ENCODE peak calls at places on chromosomes 5 and 9, in nine cellular contexts. J is upper lobe of left lung, R is heart right ventricle, X is H9, P is colonic mucosa, A is spleen, W is fibroblast of lung, M is IMR-90, Z is gastrocnemius medialis. L is an unnamed sample.

GRCh38 chr9:14585730-14586473 is 107.3 kb downstream of the ZDHHC21 start:
- DNase-seq in J (no peak), R (no peak), X (no peak), P (no peak), A (no peak), W (no peak), M (no peak), Z (no peak), L (no peak)

GRCh38 chr5:59712836-59713487 is 180.6 kb downstream of the PDE4D start:
- DNase-seq in J (no peak), R (no peak), X (no peak), P (no peak), A (no peak), W (peak; percentile 37), M (no peak), Z (no peak), L (no peak)

GRCh38 chr5:10702911-10703491 is 58.0 kb downstream of the DAP start:
- DNase-seq in J (peak; percentile 16), R (no peak), X (no peak), P (no peak), A (no peak), W (peak; percentile 83), M (peak; percentile 80), Z (no peak), L (no peak)

GRCh38 chr5:38783011-38783551 is 62.7 kb upstream of the OSMR start:
- DNase-seq in J (no peak), R (peak; percentile 38), X (no peak), P (no peak), A (no peak), W (peak; percentile 100), M (peak; percentile 95), Z (peak; percentile 46), L (no peak)

GRCh38 chr5:15702102-15702501 is 202.1 kb downstream of the FBXL7 start:
- DNase-seq in J (no peak), R (no peak), X (no peak), P (no peak), A (no peak), W (peak; percentile 74), M (peak; percentile 54), Z (no peak), L (no peak)

GRCh38 chr9:96009690-96010477 is 134.4 kb downstream of the ERCC6L2 start:
- DNase-seq in J (no peak), R (no peak), X (no peak), P (no peak), A (no peak), W (peak; percentile 43), M (no peak), Z (no peak), L (no peak)

GRCh38 chr9:82726404-82727276 is 336.3 kb downstream of the RASEF start:
- DNase-seq in J (no peak), R (no peak), X (no peak), P (no peak), A (no peak), W (no peak), M (no peak), Z (no peak), L (no peak)

GRCh38 chr9:92564982-92565381 is 29.2 kb upstream of the ECM2 start:
- DNase-seq in J (no peak), R (no peak), X (no peak), P (no peak), A (no peak), W (peak; percentile 85), M (peak; percentile 47), Z (no peak), L (no peak)

GRCh38 chr5:1125030-1125357 is 13.1 kb upstream of the SLC12A7 start:
- DNase-seq in J (no peak), R (peak; percentile 87), X (no peak), P (no peak), A (no peak), W (peak; percentile 9), M (peak; percentile 50), Z (peak; percentile 63), L (no peak)

GRCh38 chr5:143582869-143583268 is 179.4 kb upstream of the NR3C1 start:
- DNase-seq in J (no peak), R (no peak), X (no peak), P (no peak), A (no peak), W (no peak), M (peak; percentile 83), Z (no peak), L (no peak)

GRCh38 chr9:19782005-19782404 is 6.8 kb downstream of the SLC24A2 start:
- DNase-seq in J (no peak), R (no peak), X (no peak), P (no peak), A (no peak), W (no peak), M (no peak), Z (no peak), L (no peak)

GRCh38 chr5:33261305-33261704 is 179.5 kb upstream of the TARS1 start:
- DNase-seq in J (no peak), R (no peak), X (no peak), P (no peak), A (no peak), W (peak; percentile 82), M (peak; percentile 89), Z (no peak), L (no peak)

GRCh38 chr5:115460476-115460875 is 84.1 kb downstream of the FEM1C start:
- DNase-seq in J (no peak), R (peak; percentile 81), X (no peak), P (no peak), A (no peak), W (peak; percentile 94), M (peak; percentile 92), Z (peak; percentile 76), L (peak; percentile 88)

GRCh38 chr5:142202282-142202681 is 93.7 kb downstream of the NDFIP1 start:
- DNase-seq in J (no peak), R (no peak), X (no peak), P (no peak), A (no peak), W (peak; percentile 87), M (peak; percentile 65), Z (no peak), L (no peak)

GRCh38 chr9:133786371-133786753 is 48.2 kb upstream of the SARDH start:
- DNase-seq in J (peak; percentile 60), R (no peak), X (no peak), P (no peak), A (peak; percentile 88), W (no peak), M (no peak), Z (no peak), L (no peak)

GRCh38 chr5:31815394-31815793 is 176.5 kb downstream of the PDZD2 start:
- DNase-seq in J (no peak), R (no peak), X (no peak), P (no peak), A (no peak), W (no peak), M (no peak), Z (no peak), L (no peak)

GRCh38 chr5:149069711-149070110 is 6.8 kb upstream of the SH3TC2 start:
- DNase-seq in J (no peak), R (peak; percentile 36), X (no peak), P (no peak), A (no peak), W (no peak), M (no peak), Z (no peak), L (no peak)

GRCh38 chr9:75146229-75146628 is 57.9 kb downstream of the OSTF1 start:
- DNase-seq in J (no peak), R (no peak), X (no peak), P (no peak), A (no peak), W (peak; percentile 64), M (peak; percentile 75), Z (no peak), L (no peak)

GRCh38 chr9:27430754-27431540 is 93.1 kb upstream of the IFNK start:
- DNase-seq in J (no peak), R (no peak), X (no peak), P (no peak), A (no peak), W (no peak), M (no peak), Z (no peak), L (no peak)

GRCh38 chr5:28809811-28810750 is 1771.7 kb upstream of the CDH9 start:
- DNase-seq in J (peak; percentile 79), R (no peak), X (no peak), P (no peak), A (peak; percentile 70), W (no peak), M (no peak), Z (no peak), L (no peak)

GRCh38 chr5:150488519-150489357 is 19.2 kb upstream of the NDST1 start:
- DNase-seq in J (no peak), R (peak; percentile 81), X (no peak), P (no peak), A (no peak), W (peak; percentile 87), M (peak; percentile 59), Z (peak; percentile 56), L (peak; percentile 62)

GRCh38 chr9:123320814-123321213 is 35.2 kb upstream of the CRB2 start:
- DNase-seq in J (no peak), R (no peak), X (no peak), P (no peak), A (no peak), W (no peak), M (no peak), Z (no peak), L (no peak)

GRCh38 chr5:135890296-135890695 is 5.3 kb downstream of the IL9 start:
- DNase-seq in J (no peak), R (no peak), X (no peak), P (no peak), A (no peak), W (no peak), M (no peak), Z (no peak), L (no peak)

GRCh38 chr5:130476325-130476724 is 572.1 kb downstream of the CHSY3 start:
- DNase-seq in J (no peak), R (no peak), X (no peak), P (no peak), A (no peak), W (peak; percentile 7), M (no peak), Z (no peak), L (no peak)
- H3K9me3 ChIP-seq in J (peaks cover 8% of the 10 kb centered on the region), R (no peaks in the 10 kb centered on the region), X (no peaks in the 10 kb centered on the region), P (no peaks in the 10 kb centered on the region), A (peaks cover 21% of the 10 kb centered on the region), W (no peaks in the 10 kb centered on the region), M (peaks cover 13% of the 10 kb centered on the region), Z (no peaks in the 10 kb centered on the region), L (peaks cover 14% of the 10 kb centered on the region)

GRCh38 chr5:181158869-181159268 is 11.5 kb downstream of the OR2V2 start:
- DNase-seq in J (no peak), R (no peak), X (no peak), P (no peak), A (no peak), W (no peak), M (no peak), Z (no peak), L (no peak)
- H3K27me3 ChIP-seq in J (no peaks in the 10 kb centered on the region), R (peaks cover 41% of the 10 kb centered on the region), X (no peaks in the 10 kb centered on the region), P (no peaks in the 10 kb centered on the region), A (no peaks in the 10 kb centered on the region), W (no peaks in the 10 kb centered on the region), M (peaks cover 4% of the 10 kb centered on the region), Z (no peaks in the 10 kb centered on the region), L (no peaks in the 10 kb centered on the region)

GRCh38 chr5:2133936-2134335 is 251.2 kb upstream of the IRX4 start:
- DNase-seq in J (no peak), R (no peak), X (peak; percentile 10), P (no peak), A (no peak), W (no peak), M (no peak), Z (no peak), L (no peak)
- H3K9me3 ChIP-seq in J (no peaks in the 10 kb centered on the region), R (no peaks in the 10 kb centered on the region), X (no peaks in the 10 kb centered on the region), P (no peaks in the 10 kb centered on the region), A (no peaks in the 10 kb centered on the region), W (no peaks in the 10 kb centered on the region), M (peaks cover 52% of the 10 kb centered on the region), Z (no peaks in the 10 kb centered on the region), L (no peaks in the 10 kb centered on the region)

GRCh38 chr5:73292816-73293459 is 119.9 kb downstream of the TMEM174 start:
- DNase-seq in J (no peak), R (no peak), X (no peak), P (no peak), A (no peak), W (no peak), M (no peak), Z (no peak), L (no peak)
- H3K27me3 ChIP-seq in J (peaks cover 2% of the 10 kb centered on the region), R (peaks cover 91% of the 10 kb centered on the region), X (peaks cover 23% of the 10 kb centered on the region), P (peaks cover 27% of the 10 kb centered on the region), A (peaks cover 28% of the 10 kb centered on the region), W (peaks cover 24% of the 10 kb centered on the region), M (peaks cover 16% of the 10 kb centered on the region), Z (peaks cover 24% of the 10 kb centered on the region), L (peaks cover 43% of the 10 kb centered on the region)

L was measured in lower lobe of right lung.